ENCODE peak calls at places on chromosomes 4 and X, in five cellular contexts. One of them, this sample, is unnamed.

GRCh38 chrX:2521092-2521926 is 20.5 kb upstream of the DHRSX start:
- DNase-seq in NCI-H1105: no peak
- DNase-seq in head of caudate nucleus: no peak
- DNase-seq in glutamatergic neuron: no peak
- DNase-seq in uterus: no peak
- DNase-seq in this sample: no peak

GRCh38 chrX:118579417-118579816 is 83.8 kb downstream of the DOCK11 start:
- DNase-seq in NCI-H1105: no peak
- DNase-seq in head of caudate nucleus: no peak
- DNase-seq in glutamatergic neuron: no peak
- DNase-seq in uterus: no peak
- DNase-seq in this sample: no peak

GRCh38 chr4:138308421-138308820 is 66.3 kb upstream of the SLC7A11 start:
- DNase-seq in NCI-H1105: no peak
- DNase-seq in head of caudate nucleus: no peak
- DNase-seq in glutamatergic neuron: no peak
- DNase-seq in uterus: no peak
- DNase-seq in this sample: no peak

GRCh38 chr4:131054489-131055019 is 1958.6 kb downstream of the C4orf33 start:
- DNase-seq in NCI-H1105: no peak
- DNase-seq in head of caudate nucleus: no peak
- DNase-seq in glutamatergic neuron: no peak
- DNase-seq in uterus: no peak
- DNase-seq in this sample: no peak

GRCh38 chr4:174173360-174173759 is 110.1 kb downstream of the FBXO8 start:
- DNase-seq in NCI-H1105: no peak
- DNase-seq in head of caudate nucleus: no peak
- DNase-seq in glutamatergic neuron: no peak
- DNase-seq in uterus: no peak
- DNase-seq in this sample: no peak

GRCh38 chrX:22135994-22136684 is 104.0 kb downstream of the PHEX start:
- DNase-seq in NCI-H1105: peak
- DNase-seq in head of caudate nucleus: peak
- DNase-seq in glutamatergic neuron: no peak
- DNase-seq in uterus: no peak
- DNase-seq in this sample: peak

GRCh38 chr4:139279723-139280620 is at the start of gene MGARP:
- DNase-seq in NCI-H1105: peak
- DNase-seq in head of caudate nucleus: peak
- DNase-seq in glutamatergic neuron: peak
- DNase-seq in uterus: peak
- DNase-seq in this sample: no peak

GRCh38 chr4:140277576-140277975 is 95.9 kb upstream of the SCOC start:
- DNase-seq in NCI-H1105: no peak
- DNase-seq in head of caudate nucleus: no peak
- DNase-seq in glutamatergic neuron: no peak
- DNase-seq in uterus: no peak
- DNase-seq in this sample: no peak

GRCh38 chr4:110914791-110915190 is 291.9 kb upstream of the PITX2 start:
- DNase-seq in NCI-H1105: no peak
- DNase-seq in head of caudate nucleus: peak
- DNase-seq in glutamatergic neuron: no peak
- DNase-seq in uterus: no peak
- DNase-seq in this sample: no peak

GRCh38 chr4:54063737-54064316 is 578 bp downstream of the CHIC2 start:
- DNase-seq in NCI-H1105: no peak
- DNase-seq in head of caudate nucleus: peak
- DNase-seq in glutamatergic neuron: peak
- DNase-seq in uterus: peak
- DNase-seq in this sample: no peak

GRCh38 chrX:2385224-2385623 is 115.6 kb downstream of the DHRSX start:
- DNase-seq in NCI-H1105: no peak
- DNase-seq in head of caudate nucleus: no peak
- DNase-seq in glutamatergic neuron: no peak
- DNase-seq in uterus: no peak
- DNase-seq in this sample: no peak

GRCh38 chr4:17013382-17014006 is 115.0 kb upstream of the LDB2 start:
- DNase-seq in NCI-H1105: no peak
- DNase-seq in head of caudate nucleus: no peak
- DNase-seq in glutamatergic neuron: no peak
- DNase-seq in uterus: no peak
- DNase-seq in this sample: no peak

GRCh38 chrX:104288269-104288668 is 33.5 kb upstream of the ESX1 start:
- DNase-seq in NCI-H1105: no peak
- DNase-seq in head of caudate nucleus: no peak
- DNase-seq in glutamatergic neuron: no peak
- DNase-seq in uterus: no peak
- DNase-seq in this sample: no peak

GRCh38 chr4:65943076-65943475 is 272.8 kb upstream of the EPHA5 start:
- DNase-seq in NCI-H1105: peak
- DNase-seq in head of caudate nucleus: no peak
- DNase-seq in glutamatergic neuron: no peak
- DNase-seq in uterus: no peak
- DNase-seq in this sample: no peak

GRCh38 chr4:134935320-134935719 is 733.7 kb upstream of the PABPC4L start:
- DNase-seq in NCI-H1105: peak
- DNase-seq in head of caudate nucleus: peak
- DNase-seq in glutamatergic neuron: peak
- DNase-seq in uterus: no peak
- DNase-seq in this sample: no peak

GRCh38 chr4:110184124-110184790 is 14.2 kb downstream of the ELOVL6 start:
- DNase-seq in NCI-H1105: no peak
- DNase-seq in head of caudate nucleus: no peak
- DNase-seq in glutamatergic neuron: no peak
- DNase-seq in uterus: no peak
- DNase-seq in this sample: no peak

This sample was measured in NCI-H1436.